ENCODE peak calls at places on chromosomes 11 and 22, in nine cellular contexts. B is HFFc6, S is transverse colon, A is upper lobe of right lung, W is right lobe of liver, K is AG04450, U is A549, L is hepatocyte, Q is fibroblast of mammary gland. D is an unnamed sample.
A peak's percentile ranks its signal among the peaks of the same experiment; 100 is the strongest.

GRCh38 chr11:74739546-74740270 is 8.5 kb upstream of the CHRDL2 start:
- DNase-seq in L (peak; percentile 80), A (no peak), S (peak; percentile 45), K (peak; percentile 44), W (peak; percentile 64), B (peak; percentile 63), Q (peak; percentile 70), U (peak; percentile 74), D (no peak)

GRCh38 chr11:95241673-95242072 is 10.7 kb upstream of the SESN3 start:
- DNase-seq in K (no peak), W (no peak), A (no peak), Q (peak; percentile 90), B (no peak), L (no peak), S (no peak), U (no peak), D (no peak)

GRCh38 chr11:28874706-28875105 is 766.5 kb downstream of the METTL15 start:
- DNase-seq in U (no peak), W (no peak), B (no peak), L (no peak), A (no peak), S (no peak), K (no peak), Q (no peak), D (no peak)

GRCh38 chr11:111698852-111699559 is 67.2 kb downstream of the PPP2R1B start:
- DNase-seq in A (no peak), L (no peak), Q (peak; percentile 91), S (no peak), B (no peak), U (no peak), W (no peak), K (no peak), D (no peak)

GRCh38 chr22:19518568-19519030 is 5.6 kb downstream of the CLDN5 start:
- DNase-seq in U (no peak), K (no peak), A (no peak), S (no peak), Q (no peak), W (no peak), B (no peak), L (no peak), D (no peak)

GRCh38 chr11:65588199-65589054 is 7.2 kb downstream of the KCNK7 start:
- DNase-seq in B (peak; percentile 46), Q (peak; percentile 48), K (no peak), A (peak; percentile 79), L (peak; percentile 73), W (peak; percentile 72), S (peak; percentile 83), U (peak; percentile 77), D (peak; percentile 65)

GRCh38 chr11:76796511-76797203 is 13.5 kb downstream of the TSKU start:
- DNase-seq in B (no peak), W (no peak), U (no peak), S (peak; percentile 45), K (no peak), A (no peak), L (no peak), Q (no peak), D (peak; percentile 9)

GRCh38 chr11:112968988-112969714 is 7.9 kb downstream of the NCAM1 start:
- DNase-seq in L (no peak), K (no peak), S (no peak), W (no peak), U (no peak), Q (peak; percentile 8), A (no peak), B (no peak), D (no peak)

GRCh38 chr11:73147771-73148681 is 5.9 kb upstream of the FCHSD2 start:
- DNase-seq in L (no peak), S (no peak), A (no peak), U (no peak), Q (no peak), B (no peak), W (peak; percentile 89), K (no peak), D (no peak)

GRCh38 chr11:7307836-7308235 is 56.1 kb downstream of the SYT9 start:
- DNase-seq in U (no peak), W (no peak), A (no peak), K (no peak), B (no peak), L (no peak), Q (no peak), S (no peak), D (no peak)

GRCh38 chr11:99865951-99866350 is 821.1 kb upstream of the ARHGAP42 start:
- DNase-seq in K (no peak), U (no peak), A (no peak), B (no peak), L (no peak), Q (peak; percentile 0), W (no peak), S (no peak), D (no peak)

GRCh38 chr11:45182902-45183301 is 36.5 kb downstream of the PRDM11 start:
- DNase-seq in U (peak; percentile 58), A (no peak), K (no peak), S (peak; percentile 51), L (no peak), Q (peak; percentile 47), W (no peak), B (peak; percentile 26), D (no peak)

GRCh38 chr22:17592201-17592600 is 28.9 kb downstream of the SLC25A18 start:
- DNase-seq in A (peak; percentile 23), W (no peak), U (no peak), K (no peak), Q (no peak), S (no peak), L (no peak), B (no peak), D (no peak)

GRCh38 chr11:134643115-134643514 is 231.1 kb upstream of the B3GAT1 start:
- DNase-seq in K (no peak), W (no peak), B (no peak), Q (no peak), A (no peak), U (no peak), S (no peak), L (no peak), D (no peak)

GRCh38 chr11:315051-315481 is 1.2 kb downstream of the IFITM1 start:
- DNase-seq in L (no peak), W (peak; percentile 66), K (no peak), Q (no peak), B (no peak), S (no peak), U (no peak), A (no peak), D (no peak)

GRCh38 chr11:313304-313786 is 495 bp upstream of the IFITM1 start:
- DNase-seq in L (no peak), A (no peak), S (no peak), U (no peak), Q (no peak), K (no peak), B (no peak), W (peak; percentile 61), D (no peak)

GRCh38 chr11:315516-315994 is 1.7 kb downstream of the IFITM1 start:
- DNase-seq in L (no peak), Q (no peak), S (no peak), W (no peak), K (no peak), U (no peak), B (no peak), A (no peak), D (no peak)

GRCh38 chr11:312092-312816 is 1.6 kb upstream of the IFITM1 start:
- DNase-seq in S (no peak), Q (no peak), A (no peak), W (peak; percentile 52), L (no peak), K (no peak), U (no peak), B (no peak), D (no peak)

GRCh38 chr11:313787-314547 is at the start of gene IFITM1:
- DNase-seq in Q (peak; percentile 86), B (peak; percentile 65), L (peak; percentile 62), K (peak; percentile 43), W (peak; percentile 81), S (peak; percentile 62), A (peak; percentile 73), U (no peak), D (no peak)
- TF ChIP-seq CTCF in Q (no peak), B (no peak), L (no peak), K (no peak), W (no peak), S (no peak), A (no peak), U (no peak), D (no peak)

GRCh38 chr11:101618691-101619090 is 34.9 kb upstream of the TRPC6 start:
- DNase-seq in L (no peak), U (peak; percentile 2), Q (peak; percentile 91), W (no peak), B (no peak), A (no peak), S (no peak), K (peak; percentile 44), D (no peak)

GRCh38 chr11:101617735-101618332 is 34.0 kb upstream of the TRPC6 start:
- DNase-seq in B (no peak), Q (peak; percentile 68), S (no peak), A (no peak), W (no peak), U (no peak), L (no peak), K (no peak), D (no peak)

GRCh38 chr11:101620026-101620425 is 36.2 kb upstream of the TRPC6 start:
- DNase-seq in Q (no peak), L (no peak), K (no peak), A (no peak), B (no peak), S (no peak), W (no peak), U (no peak), D (no peak)
- TF ChIP-seq CTCF in Q (no peak), L (no peak), K (no peak), A (no peak), B (no peak), S (no peak), W (no peak), U (no peak), D (no peak)

DNA sequence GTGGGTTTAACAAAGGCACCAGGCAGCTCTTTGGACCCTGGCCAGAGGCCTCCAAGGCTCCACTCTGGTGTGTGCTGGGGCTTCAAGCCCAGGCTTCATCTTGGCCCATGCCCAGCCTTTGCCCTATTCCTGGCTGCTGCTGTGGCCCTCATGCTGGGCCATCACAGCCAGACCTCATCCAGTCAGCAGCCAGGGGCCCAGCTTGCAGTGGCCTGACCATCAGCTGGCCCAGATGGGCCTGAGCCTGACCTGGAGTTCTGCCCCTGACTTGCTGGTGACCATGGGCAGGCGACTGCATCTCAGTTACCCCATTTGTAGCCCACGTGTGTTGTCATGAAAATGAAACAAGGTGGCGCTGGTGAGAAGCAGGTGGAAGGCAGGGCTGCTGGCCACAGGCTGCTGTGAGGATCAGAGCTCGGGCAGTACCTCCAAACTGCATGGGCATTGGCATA is 76.1 kb downstream of the MED15 start:
- DNase-seq in L (no peak), U (peak; percentile 20), S (no peak), K (no peak), W (no peak), B (no peak), Q (no peak), A (no peak), D (no peak)
- TF ChIP-seq CTCF in L (no peak), U (peak; percentile 17), S (no peak), K (no peak), W (no peak), B (peak; percentile 51), Q (peak; percentile 4), A (no peak), D (no peak)

DNA sequence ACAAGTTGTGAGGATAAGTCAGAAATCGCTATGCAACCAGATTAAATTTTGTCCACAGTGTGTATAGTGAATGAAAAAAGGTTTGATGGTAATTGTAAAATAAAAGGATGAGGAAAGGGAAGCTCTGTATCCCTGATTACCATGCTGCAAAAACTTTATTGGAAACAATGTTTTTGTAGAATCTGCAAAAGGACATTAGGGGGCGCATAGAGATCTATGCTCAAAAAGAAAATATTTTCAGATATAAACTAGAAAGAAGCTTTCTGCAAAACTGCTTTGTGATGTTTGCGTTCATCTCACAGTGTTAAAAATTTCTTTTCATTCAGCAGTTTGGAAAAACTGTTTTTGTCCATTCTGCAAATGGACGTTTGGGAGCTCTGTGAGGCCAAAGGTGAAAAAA is 390.5 kb downstream of the OR4C45 start:
- DNase-seq in Q (no peak), S (no peak), L (no peak), W (no peak), A (no peak), K (no peak), U (no peak), B (no peak), D (no peak)
- TF ChIP-seq CTCF in Q (no peak), S (no peak), L (no peak), W (no peak), A (no peak), K (no peak), U (no peak), B (peak; percentile 62), D (no peak)

D was measured in natural killer cell.